ENCODE peak calls at places on chromosomes 16 and 17, in nine cellular contexts. One of them, this sample, is unnamed.

GRCh38 chr16:77093999-77094398 is 97.0 kb upstream of the MON1B start:
- DNase-seq in NCI-H1105 treated with DMSO at 0.1 percent for 48 hours: no peak
- DNase-seq in stomach: no peak
- DNase-seq in endothelial cell: no peak
- DNase-seq in ovary: no peak
- DNase-seq in NCI-H1092: no peak
- DNase-seq in CD4-positive, CD25-positive, alpha-beta regulatory T cell: no peak
- DNase-seq in effector memory CD4-positive, alpha-beta T cell: no peak
- DNase-seq in NCI-H1436: no peak
- DNase-seq in this sample: no peak

GRCh38 chr17:6927290-6927844 is 68.5 kb upstream of the ALOX12 start:
- DNase-seq in stomach: no peak
- DNase-seq in CD4-positive, CD25-positive, alpha-beta regulatory T cell: no peak
- DNase-seq in NCI-H1436: no peak
- DNase-seq in ovary: no peak
- DNase-seq in effector memory CD4-positive, alpha-beta T cell: no peak
- DNase-seq in NCI-H1092: no peak
- DNase-seq in NCI-H1105 treated with DMSO at 0.1 percent for 48 hours: no peak
- DNase-seq in endothelial cell: no peak
- DNase-seq in this sample: no peak

GRCh38 chr17:37247825-37248224 is 128.0 kb upstream of the C17orf78 start:
- DNase-seq in NCI-H1105 treated with DMSO at 0.1 percent for 48 hours: no peak
- DNase-seq in NCI-H1436: no peak
- DNase-seq in endothelial cell: no peak
- DNase-seq in NCI-H1092: no peak
- DNase-seq in ovary: no peak
- DNase-seq in effector memory CD4-positive, alpha-beta T cell: no peak
- DNase-seq in CD4-positive, CD25-positive, alpha-beta regulatory T cell: no peak
- DNase-seq in stomach: no peak
- DNase-seq in this sample: no peak

GRCh38 chr16:71807905-71808592 is 585 bp downstream of the AP1G1 start:
- DNase-seq in effector memory CD4-positive, alpha-beta T cell: no peak
- DNase-seq in NCI-H1105 treated with DMSO at 0.1 percent for 48 hours: no peak
- DNase-seq in NCI-H1436: no peak
- DNase-seq in stomach: no peak
- DNase-seq in ovary: no peak
- DNase-seq in CD4-positive, CD25-positive, alpha-beta regulatory T cell: no peak
- DNase-seq in NCI-H1092: no peak
- DNase-seq in endothelial cell: peak
- DNase-seq in this sample: peak

GRCh38 chr16:67562526-67562917 is at the start of gene CTCF:
- DNase-seq in endothelial cell: peak
- DNase-seq in NCI-H1436: peak
- DNase-seq in NCI-H1092: peak
- DNase-seq in stomach: peak
- DNase-seq in effector memory CD4-positive, alpha-beta T cell: peak
- DNase-seq in NCI-H1105 treated with DMSO at 0.1 percent for 48 hours: peak
- DNase-seq in ovary: peak
- DNase-seq in CD4-positive, CD25-positive, alpha-beta regulatory T cell: peak
- DNase-seq in this sample: peak

GRCh38 chr16:84839956-84840355 is 20.2 kb downstream of the CRISPLD2 start:
- DNase-seq in NCI-H1436: no peak
- DNase-seq in NCI-H1105 treated with DMSO at 0.1 percent for 48 hours: no peak
- DNase-seq in ovary: no peak
- DNase-seq in NCI-H1092: no peak
- DNase-seq in stomach: no peak
- DNase-seq in CD4-positive, CD25-positive, alpha-beta regulatory T cell: no peak
- DNase-seq in effector memory CD4-positive, alpha-beta T cell: no peak
- DNase-seq in endothelial cell: no peak
- DNase-seq in this sample: no peak

GRCh38 chr17:11582217-11582616 is 16.1 kb upstream of the DNAH9 start:
- DNase-seq in NCI-H1092: no peak
- DNase-seq in CD4-positive, CD25-positive, alpha-beta regulatory T cell: no peak
- DNase-seq in effector memory CD4-positive, alpha-beta T cell: no peak
- DNase-seq in NCI-H1436: no peak
- DNase-seq in stomach: no peak
- DNase-seq in endothelial cell: no peak
- DNase-seq in ovary: no peak
- DNase-seq in NCI-H1105 treated with DMSO at 0.1 percent for 48 hours: no peak
- DNase-seq in this sample: no peak

GRCh38 chr16:25006504-25007055 is 8.6 kb downstream of the ARHGAP17 start:
- DNase-seq in NCI-H1092: no peak
- DNase-seq in ovary: no peak
- DNase-seq in endothelial cell: no peak
- DNase-seq in effector memory CD4-positive, alpha-beta T cell: no peak
- DNase-seq in stomach: no peak
- DNase-seq in NCI-H1436: no peak
- DNase-seq in CD4-positive, CD25-positive, alpha-beta regulatory T cell: no peak
- DNase-seq in NCI-H1105 treated with DMSO at 0.1 percent for 48 hours: no peak
- DNase-seq in this sample: no peak

GRCh38 chr16:1993731-1994131 is 4.0 kb downstream of the SYNGR3 start:
- DNase-seq in CD4-positive, CD25-positive, alpha-beta regulatory T cell: no peak
- DNase-seq in NCI-H1092: no peak
- DNase-seq in NCI-H1105 treated with DMSO at 0.1 percent for 48 hours: no peak
- DNase-seq in endothelial cell: no peak
- DNase-seq in effector memory CD4-positive, alpha-beta T cell: no peak
- DNase-seq in ovary: no peak
- DNase-seq in NCI-H1436: no peak
- DNase-seq in stomach: no peak
- DNase-seq in this sample: no peak

GRCh38 chr17:58338907-58339774 is 10.5 kb upstream of the TSPOAP1 start:
- DNase-seq in ovary: no peak
- DNase-seq in stomach: no peak
- DNase-seq in effector memory CD4-positive, alpha-beta T cell: no peak
- DNase-seq in endothelial cell: peak
- DNase-seq in NCI-H1092: no peak
- DNase-seq in NCI-H1105 treated with DMSO at 0.1 percent for 48 hours: no peak
- DNase-seq in CD4-positive, CD25-positive, alpha-beta regulatory T cell: peak
- DNase-seq in NCI-H1436: no peak
- DNase-seq in this sample: no peak